ENCODE peak calls at places on chromosomes 2 and 18, in five cellular contexts. R, U, G, W and O are unnamed samples.

GRCh38 chr2:132400169-132400900 is 16.3 kb upstream of the GPR39 start:
- DNase-seq in R (peak; percentile 71), U (no peak), G (no peak), W (peak; percentile 30), O (no peak)

GRCh38 chr18:73893879-73894278 is 253.8 kb downstream of the FBXO15 start:
- DNase-seq in R (no peak), U (no peak), G (no peak), W (no peak), O (no peak)

GRCh38 chr2:120771556-120772208 is 36.0 kb downstream of the GLI2 start:
- DNase-seq in R (peak; percentile 95), U (no peak), G (no peak), W (no peak), O (no peak)

GRCh38 chr18:9184998-9185613 is 48.5 kb downstream of the ANKRD12 start:
- DNase-seq in R (no peak), U (no peak), G (no peak), W (no peak), O (no peak)

GRCh38 chr2:205914736-205915510 is 171.1 kb downstream of the INO80D start:
- DNase-seq in R (peak; percentile 5), U (no peak), G (no peak), W (no peak), O (no peak)

GRCh38 chr18:26706796-26707406 is 158.5 kb upstream of the KCTD1 start:
- DNase-seq in R (no peak), U (no peak), G (no peak), W (no peak), O (no peak)

GRCh38 chr2:46012618-46013240 is 284.5 kb upstream of the EPAS1 start:
- DNase-seq in R (peak; percentile 52), U (no peak), G (no peak), W (no peak), O (no peak)

GRCh38 chr18:74840492-74841167 is 243.0 kb downstream of the ZNF407 start:
- DNase-seq in R (peak; percentile 82), U (peak; percentile 78), G (no peak), W (no peak), O (no peak)

GRCh38 chr2:20666364-20667150 is at the start of gene GDF7:
- DNase-seq in R (no peak), U (peak; percentile 46), G (no peak), W (no peak), O (peak; percentile 93)

GRCh38 chr2:172462393-172463381 is 35.3 kb downstream of the ITGA6 start:
- DNase-seq in R (no peak), U (no peak), G (peak; percentile 23), W (no peak), O (no peak)

GRCh38 chr2:44939074-44940052 is 2.1 kb upstream of the SIX3 start:
- DNase-seq in R (no peak), U (no peak), G (no peak), W (no peak), O (peak; percentile 63)

GRCh38 chr2:239165206-239165831 is 235.5 kb downstream of the HDAC4 start:
- DNase-seq in R (no peak), U (no peak), G (no peak), W (no peak), O (no peak)

GRCh38 chr2:33380661-33381183 is 95.7 kb upstream of the RASGRP3 start:
- DNase-seq in R (no peak), U (no peak), G (no peak), W (no peak), O (no peak)

GRCh38 chr2:73290049-73290839 is 3.1 kb downstream of the EGR4 start:
- DNase-seq in R (peak; percentile 41), U (peak; percentile 61), G (no peak), W (peak; percentile 57), O (peak; percentile 61)

GRCh38 chr2:239928457-239929350 is 96.4 kb downstream of the NDUFA10 start:
- DNase-seq in R (no peak), U (no peak), G (no peak), W (no peak), O (no peak)

GRCh38 chr2:65311049-65311448 is 83.4 kb downstream of the ACTR2 start:
- DNase-seq in R (no peak), U (no peak), G (no peak), W (no peak), O (no peak)
- TF ChIP-seq MXI1 in R (no peak), U (no peak), G (no peak), W (no peak), O (no peak)

GRCh38 chr2:190698895-190699294 is 50.0 kb downstream of the NAB1 start:
- DNase-seq in R (peak; percentile 11), U (peak; percentile 14), G (no peak), W (peak; percentile 21), O (no peak)
- TF ChIP-seq MXI1 in R (no peak), U (no peak), G (no peak), W (no peak), O (no peak)

GRCh38 chr2:36965751-36966369 is 476 bp downstream of the STRN start:
- DNase-seq in R (no peak), U (no peak), G (no peak), W (peak; percentile 61), O (peak; percentile 88)

GRCh38 chr2:36965196-36965595 is 1.1 kb downstream of the STRN start:
- DNase-seq in R (peak; percentile 21), U (no peak), G (no peak), W (no peak), O (no peak)

GRCh38 chr2:36964496-36965058 is 1.8 kb downstream of the STRN start:
- DNase-seq in R (no peak), U (no peak), G (no peak), W (no peak), O (no peak)

GRCh38 chr2:36966370-36967235 is at the start of gene STRN:
- DNase-seq in R (peak; percentile 94), U (peak; percentile 93), G (peak; percentile 69), W (peak; percentile 97), O (peak; percentile 100)

GRCh38 chr2:36967236-36967876 is 1.0 kb upstream of the STRN start:
- DNase-seq in R (no peak), U (peak; percentile 58), G (no peak), W (peak; percentile 40), O (peak; percentile 20)
- TF ChIP-seq MXI1 in R (no peak), U (no peak), G (no peak), W (no peak), O (no peak)

GRCh38 chr2:10331702-10332401 is 29.1 kb downstream of the HPCAL1 start:
- DNase-seq in R (no peak), U (no peak), G (peak; percentile 51), W (peak; percentile 46), O (no peak)
- TF ChIP-seq MXI1 in R (no peak), U (no peak), G (no peak), W (no peak), O (no peak)

GRCh38 chr18:78638889-78639596 is 340.6 kb upstream of the SALL3 start:
- DNase-seq in R (no peak), U (no peak), G (no peak), W (no peak), O (no peak)
- TF ChIP-seq MXI1 in R (no peak), U (no peak), G (no peak), W (no peak), O (no peak)

GRCh38 chr2:231521-232185 is 32.2 kb downstream of the SH3YL1 start:
- DNase-seq in R (no peak), U (peak; percentile 15), G (no peak), W (no peak), O (no peak)

GRCh38 chr2:236993-237539 is 26.8 kb downstream of the SH3YL1 start:
- DNase-seq in R (no peak), U (no peak), G (no peak), W (no peak), O (no peak)

GRCh38 chr2:234421-234820 is 29.4 kb downstream of the SH3YL1 start:
- DNase-seq in R (no peak), U (peak; percentile 74), G (no peak), W (no peak), O (no peak)

GRCh38 chr2:228518-229278 is 35.1 kb downstream of the SH3YL1 start:
- DNase-seq in R (no peak), U (no peak), G (no peak), W (no peak), O (no peak)

DNA sequence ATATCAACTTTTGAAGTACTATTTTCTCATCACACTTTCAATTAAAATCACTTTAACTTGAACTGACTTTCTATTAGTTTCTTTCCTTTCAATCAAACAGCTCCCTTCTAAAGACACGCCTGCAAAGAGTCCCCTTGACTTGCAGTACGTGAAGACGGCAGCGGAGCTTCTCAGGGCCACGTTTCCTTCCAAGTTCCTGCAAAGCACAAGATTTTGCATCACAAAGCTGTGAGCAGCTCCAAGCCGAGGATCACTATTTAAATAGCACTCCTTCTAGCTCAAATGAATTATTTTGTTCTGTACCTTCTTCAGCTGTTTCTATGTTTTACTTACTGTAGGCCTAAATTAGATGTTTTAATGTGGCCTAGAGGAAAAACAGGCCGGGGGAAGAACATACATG is 30.8 kb downstream of the SH3YL1 start:
- DNase-seq in R (no peak), U (no peak), G (no peak), W (no peak), O (no peak)
- TF ChIP-seq MXI1 in R (no peak), U (no peak), G (no peak), W (no peak), O (no peak)

GRCh38 chr2:169900686-169901085 is 73.4 kb downstream of the UBR3 start:
- DNase-seq in R (peak; percentile 28), U (no peak), G (no peak), W (no peak), O (no peak)

GRCh38 chr2:169892951-169893350 is 65.7 kb downstream of the UBR3 start:
- DNase-seq in R (no peak), U (no peak), G (no peak), W (no peak), O (no peak)

GRCh38 chr2:169897834-169898233 is 70.6 kb downstream of the UBR3 start:
- DNase-seq in R (no peak), U (no peak), G (no peak), W (no peak), O (no peak)

GRCh38 chr2:169891593-169892298 is 64.5 kb downstream of the UBR3 start:
- DNase-seq in R (peak; percentile 80), U (peak; percentile 39), G (no peak), W (peak; percentile 36), O (no peak)

GRCh38 chr2:169895294-169895985 is 68.2 kb downstream of the UBR3 start:
- DNase-seq in R (peak; percentile 52), U (no peak), G (no peak), W (no peak), O (no peak)
- TF ChIP-seq MXI1 in R (no peak), U (no peak), G (no peak), W (no peak), O (no peak)